ENCODE peak calls at places on chromosomes 4 and X, in five cellular contexts. One of them, this sample, is unnamed.

GRCh38 chr4:83572848-83573247 is 36.9 kb downstream of the GPAT3 start:
- DNase-seq in effector memory CD4-positive, alpha-beta T cell: no peak
- DNase-seq in upper lobe of right lung: no peak
- DNase-seq in lung: no peak
- DNase-seq in tibial artery: no peak
- DNase-seq in this sample: no peak

GRCh38 chr4:88104902-88105610 is 53.4 kb downstream of the ABCG2 start:
- DNase-seq in effector memory CD4-positive, alpha-beta T cell: no peak
- DNase-seq in upper lobe of right lung: no peak
- DNase-seq in lung: no peak
- DNase-seq in tibial artery: no peak
- DNase-seq in this sample: no peak

GRCh38 chrX:144379156-144379555 is 495.3 kb downstream of the UBE2NL start:
- DNase-seq in effector memory CD4-positive, alpha-beta T cell: no peak
- DNase-seq in upper lobe of right lung: no peak
- DNase-seq in lung: no peak
- DNase-seq in tibial artery: no peak
- DNase-seq in this sample: no peak

GRCh38 chr4:122712782-122713181 is 19.7 kb upstream of the BBS12 start:
- DNase-seq in effector memory CD4-positive, alpha-beta T cell: no peak
- DNase-seq in upper lobe of right lung: no peak
- DNase-seq in lung: no peak
- DNase-seq in tibial artery: no peak
- DNase-seq in this sample: no peak

GRCh38 chr4:52103314-52103713 is 52.2 kb downstream of the SPATA18 start:
- DNase-seq in effector memory CD4-positive, alpha-beta T cell: no peak
- DNase-seq in upper lobe of right lung: no peak
- DNase-seq in lung: no peak
- DNase-seq in tibial artery: no peak
- DNase-seq in this sample: no peak

GRCh38 chr4:40933272-40934053 is 183.7 kb downstream of the NSUN7 start:
- DNase-seq in effector memory CD4-positive, alpha-beta T cell: no peak
- DNase-seq in upper lobe of right lung: no peak
- DNase-seq in lung: no peak
- DNase-seq in tibial artery: no peak
- DNase-seq in this sample: no peak

GRCh38 chr4:52244773-52245360 is 193.8 kb downstream of the SPATA18 start:
- DNase-seq in effector memory CD4-positive, alpha-beta T cell: no peak
- DNase-seq in upper lobe of right lung: no peak
- DNase-seq in lung: no peak
- DNase-seq in tibial artery: no peak
- DNase-seq in this sample: no peak

GRCh38 chr4:1205641-1206298 is 33.4 kb upstream of the SPON2 start:
- DNase-seq in effector memory CD4-positive, alpha-beta T cell: no peak
- DNase-seq in upper lobe of right lung: peak; percentile 54
- DNase-seq in lung: no peak
- DNase-seq in tibial artery: no peak
- DNase-seq in this sample: no peak

GRCh38 chr4:127124919-127125318 is 507.8 kb upstream of the INTU start:
- DNase-seq in effector memory CD4-positive, alpha-beta T cell: no peak
- DNase-seq in upper lobe of right lung: no peak
- DNase-seq in lung: no peak
- DNase-seq in tibial artery: no peak
- DNase-seq in this sample: no peak

GRCh38 chr4:7291372-7292135 is 99.2 kb downstream of the SORCS2 start:
- DNase-seq in effector memory CD4-positive, alpha-beta T cell: no peak
- DNase-seq in upper lobe of right lung: no peak
- DNase-seq in lung: no peak
- DNase-seq in tibial artery: peak; percentile 35
- DNase-seq in this sample: no peak

GRCh38 chrX:87805829-87806490 is 288.4 kb downstream of the KLHL4 start:
- DNase-seq in effector memory CD4-positive, alpha-beta T cell: no peak
- DNase-seq in upper lobe of right lung: no peak
- DNase-seq in lung: no peak
- DNase-seq in tibial artery: no peak
- DNase-seq in this sample: no peak

GRCh38 chr4:19134685-19135084 is 1113.1 kb upstream of the LCORL start:
- DNase-seq in effector memory CD4-positive, alpha-beta T cell: no peak
- DNase-seq in upper lobe of right lung: no peak
- DNase-seq in lung: no peak
- DNase-seq in tibial artery: no peak
- DNase-seq in this sample: no peak

GRCh38 chr4:7960017-7960789 is 20.5 kb upstream of the AFAP1 start:
- DNase-seq in effector memory CD4-positive, alpha-beta T cell: no peak
- DNase-seq in upper lobe of right lung: no peak
- DNase-seq in lung: no peak
- DNase-seq in tibial artery: no peak
- DNase-seq in this sample: no peak

GRCh38 chr4:36351082-36351666 is 69.8 kb downstream of the DTHD1 start:
- DNase-seq in effector memory CD4-positive, alpha-beta T cell: peak; percentile 50
- DNase-seq in upper lobe of right lung: peak; percentile 68
- DNase-seq in lung: peak; percentile 74
- DNase-seq in tibial artery: peak; percentile 60
- DNase-seq in this sample: peak; percentile 60

GRCh38 chr4:93788712-93789111 is 39.8 kb upstream of the ATOH1 start:
- DNase-seq in effector memory CD4-positive, alpha-beta T cell: no peak
- DNase-seq in upper lobe of right lung: no peak
- DNase-seq in lung: no peak
- DNase-seq in tibial artery: no peak
- DNase-seq in this sample: no peak

GRCh38 chr4:1576200-1576960 is 107.7 kb downstream of the FAM53A start:
- DNase-seq in effector memory CD4-positive, alpha-beta T cell: no peak
- DNase-seq in upper lobe of right lung: no peak
- DNase-seq in lung: no peak
- DNase-seq in tibial artery: no peak
- DNase-seq in this sample: no peak

GRCh38 chrX:38768079-38768478 is 33.2 kb upstream of the MID1IP1 start:
- DNase-seq in effector memory CD4-positive, alpha-beta T cell: no peak
- DNase-seq in upper lobe of right lung: no peak
- DNase-seq in lung: no peak
- DNase-seq in tibial artery: no peak
- DNase-seq in this sample: peak; percentile 13

GRCh38 chrX:100408643-100409315 is 1.3 kb downstream of the PCDH19 start:
- DNase-seq in effector memory CD4-positive, alpha-beta T cell: no peak
- DNase-seq in upper lobe of right lung: no peak
- DNase-seq in lung: no peak
- DNase-seq in tibial artery: no peak
- DNase-seq in this sample: no peak

GRCh38 chr4:145619639-145619996 is 433 bp downstream of the MMAA start:
- DNase-seq in effector memory CD4-positive, alpha-beta T cell: no peak
- DNase-seq in upper lobe of right lung: no peak
- DNase-seq in lung: peak; percentile 59
- DNase-seq in tibial artery: peak; percentile 47
- DNase-seq in this sample: no peak

GRCh38 chrX:101260435-101260834 is 30.7 kb downstream of the TAF7L start:
- DNase-seq in effector memory CD4-positive, alpha-beta T cell: no peak
- DNase-seq in upper lobe of right lung: no peak
- DNase-seq in lung: no peak
- DNase-seq in tibial artery: no peak
- DNase-seq in this sample: no peak

GRCh38 chrX:136170109-136170800 is 22.9 kb downstream of the FHL1 start:
- DNase-seq in effector memory CD4-positive, alpha-beta T cell: no peak
- DNase-seq in upper lobe of right lung: no peak
- DNase-seq in lung: no peak
- DNase-seq in tibial artery: no peak
- DNase-seq in this sample: no peak

GRCh38 chr4:110630621-110631402 is 7.9 kb upstream of the PITX2 start:
- DNase-seq in effector memory CD4-positive, alpha-beta T cell: no peak
- DNase-seq in upper lobe of right lung: no peak
- DNase-seq in lung: no peak
- DNase-seq in tibial artery: no peak
- DNase-seq in this sample: no peak

GRCh38 chr4:80054375-80054774 is 18.7 kb downstream of the ANTXR2 start:
- DNase-seq in effector memory CD4-positive, alpha-beta T cell: no peak
- DNase-seq in upper lobe of right lung: no peak
- DNase-seq in lung: no peak
- DNase-seq in tibial artery: no peak
- DNase-seq in this sample: no peak

GRCh38 chrX:21528076-21528475 is 130.1 kb downstream of the KLHL34 start:
- DNase-seq in effector memory CD4-positive, alpha-beta T cell: no peak
- DNase-seq in upper lobe of right lung: no peak
- DNase-seq in lung: no peak
- DNase-seq in tibial artery: no peak
- DNase-seq in this sample: no peak

GRCh38 chr4:37892641-37893040 is 1.8 kb downstream of the TBC1D1 start:
- DNase-seq in effector memory CD4-positive, alpha-beta T cell: peak; percentile 12
- DNase-seq in upper lobe of right lung: no peak
- DNase-seq in lung: no peak
- DNase-seq in tibial artery: peak; percentile 32
- DNase-seq in this sample: peak; percentile 29

GRCh38 chr4:23887173-23887572 is 2.7 kb downstream of the PPARGC1A start:
- DNase-seq in effector memory CD4-positive, alpha-beta T cell: no peak
- DNase-seq in upper lobe of right lung: no peak
- DNase-seq in lung: no peak
- DNase-seq in tibial artery: no peak
- DNase-seq in this sample: no peak

GRCh38 chr4:836781-837301 is 10.9 kb upstream of the CPLX1 start:
- DNase-seq in effector memory CD4-positive, alpha-beta T cell: no peak
- DNase-seq in upper lobe of right lung: peak; percentile 63
- DNase-seq in lung: no peak
- DNase-seq in tibial artery: no peak
- DNase-seq in this sample: no peak

GRCh38 chr4:164779811-164780216 is 25.9 kb downstream of the SMIM31 start:
- DNase-seq in effector memory CD4-positive, alpha-beta T cell: no peak
- DNase-seq in upper lobe of right lung: no peak
- DNase-seq in lung: no peak
- DNase-seq in tibial artery: no peak
- DNase-seq in this sample: no peak

GRCh38 chr4:90095000-90095399 is 32.2 kb upstream of the CCSER1 start:
- DNase-seq in effector memory CD4-positive, alpha-beta T cell: no peak
- DNase-seq in upper lobe of right lung: no peak
- DNase-seq in lung: no peak
- DNase-seq in tibial artery: no peak
- DNase-seq in this sample: no peak

GRCh38 chrX:24242649-24243556 is 71.0 kb downstream of the SUPT20HL2 start:
- DNase-seq in effector memory CD4-positive, alpha-beta T cell: no peak
- DNase-seq in upper lobe of right lung: no peak
- DNase-seq in lung: no peak
- DNase-seq in tibial artery: peak; percentile 86
- DNase-seq in this sample: no peak
- H3K27ac ChIP-seq in effector memory CD4-positive, alpha-beta T cell: no peak overlapping the region
- H3K27ac ChIP-seq in upper lobe of right lung: no peak overlapping the region
- H3K27ac ChIP-seq in lung: no peak overlapping the region
- H3K27ac ChIP-seq in tibial artery: no peak overlapping the region
- H3K27ac ChIP-seq in this sample: no peak overlapping the region

GRCh38 chr4:77040856-77041576 is 34.8 kb downstream of the CCNI start:
- DNase-seq in effector memory CD4-positive, alpha-beta T cell: no peak
- DNase-seq in upper lobe of right lung: no peak
- DNase-seq in lung: no peak
- DNase-seq in tibial artery: no peak
- DNase-seq in this sample: no peak

GRCh38 chr4:77043507-77044131 is 32.2 kb downstream of the CCNI start:
- DNase-seq in effector memory CD4-positive, alpha-beta T cell: no peak
- DNase-seq in upper lobe of right lung: no peak
- DNase-seq in lung: no peak
- DNase-seq in tibial artery: peak; percentile 41
- DNase-seq in this sample: no peak

GRCh38 chr4:77037736-77038135 is 38.1 kb downstream of the CCNI start:
- DNase-seq in effector memory CD4-positive, alpha-beta T cell: no peak
- DNase-seq in upper lobe of right lung: no peak
- DNase-seq in lung: no peak
- DNase-seq in tibial artery: no peak
- DNase-seq in this sample: no peak

GRCh38 chr4:77036206-77036605 is 39.6 kb downstream of the CCNI start:
- DNase-seq in effector memory CD4-positive, alpha-beta T cell: no peak
- DNase-seq in upper lobe of right lung: no peak
- DNase-seq in lung: no peak
- DNase-seq in tibial artery: no peak
- DNase-seq in this sample: no peak

GRCh38 chr4:77040265-77040664 is 35.5 kb downstream of the CCNI start:
- DNase-seq in effector memory CD4-positive, alpha-beta T cell: no peak
- DNase-seq in upper lobe of right lung: no peak
- DNase-seq in lung: no peak
- DNase-seq in tibial artery: no peak
- DNase-seq in this sample: no peak
- H3K4me1 ChIP-seq in effector memory CD4-positive, alpha-beta T cell: no peaks in the 10 kb centered on the region
- H3K4me1 ChIP-seq in upper lobe of right lung: peaks cover 9% of the 10 kb centered on the region
- H3K4me1 ChIP-seq in lung: peaks cover 1% of the 10 kb centered on the region
- H3K4me1 ChIP-seq in tibial artery: peaks cover 35% of the 10 kb centered on the region
- H3K4me1 ChIP-seq in this sample: no peaks in the 10 kb centered on the region

DNA sequence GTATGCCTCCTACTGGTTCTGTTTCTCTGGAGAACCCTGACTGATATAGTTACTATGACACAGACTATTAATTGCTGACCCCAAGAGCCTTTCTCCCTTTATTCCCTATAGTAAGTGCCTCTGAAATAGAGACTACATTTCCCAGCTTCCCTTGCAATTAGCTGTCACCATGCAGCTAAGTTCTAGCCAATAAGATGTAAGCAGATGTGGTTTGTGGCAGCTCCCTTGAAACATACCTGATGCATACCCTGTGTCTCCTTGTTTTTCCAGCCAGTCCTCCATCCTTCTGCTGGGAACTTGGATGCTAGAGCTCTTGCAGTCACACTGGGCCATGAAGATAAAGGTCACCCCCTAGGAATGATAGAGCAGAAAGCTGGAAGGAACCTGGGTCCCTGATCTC is 9.7 kb upstream of the TMEM165 start:
- DNase-seq in effector memory CD4-positive, alpha-beta T cell: no peak
- DNase-seq in upper lobe of right lung: no peak
- DNase-seq in lung: no peak
- DNase-seq in tibial artery: no peak
- DNase-seq in this sample: no peak
- H3K36me3 ChIP-seq in effector memory CD4-positive, alpha-beta T cell: no peaks in the 10 kb centered on the region
- H3K36me3 ChIP-seq in upper lobe of right lung: no peaks in the 10 kb centered on the region
- H3K36me3 ChIP-seq in lung: no peaks in the 10 kb centered on the region
- H3K36me3 ChIP-seq in tibial artery: no peaks in the 10 kb centered on the region
- H3K36me3 ChIP-seq in this sample: no peaks in the 10 kb centered on the region

GRCh38 chr4:168651374-168651773 is 154.5 kb downstream of the PALLD start:
- DNase-seq in effector memory CD4-positive, alpha-beta T cell: no peak
- DNase-seq in upper lobe of right lung: no peak
- DNase-seq in lung: no peak
- DNase-seq in tibial artery: no peak
- DNase-seq in this sample: no peak

GRCh38 chr4:168648494-168648893 is 151.6 kb downstream of the PALLD start:
- DNase-seq in effector memory CD4-positive, alpha-beta T cell: no peak
- DNase-seq in upper lobe of right lung: no peak
- DNase-seq in lung: no peak
- DNase-seq in tibial artery: no peak
- DNase-seq in this sample: no peak

GRCh38 chr4:168648929-168649328 is 152.1 kb downstream of the PALLD start:
- DNase-seq in effector memory CD4-positive, alpha-beta T cell: no peak
- DNase-seq in upper lobe of right lung: no peak
- DNase-seq in lung: no peak
- DNase-seq in tibial artery: no peak
- DNase-seq in this sample: no peak

GRCh38 chr4:168645933-168646768 is 149.3 kb downstream of the PALLD start:
- DNase-seq in effector memory CD4-positive, alpha-beta T cell: no peak
- DNase-seq in upper lobe of right lung: no peak
- DNase-seq in lung: no peak
- DNase-seq in tibial artery: no peak
- DNase-seq in this sample: no peak

DNA sequence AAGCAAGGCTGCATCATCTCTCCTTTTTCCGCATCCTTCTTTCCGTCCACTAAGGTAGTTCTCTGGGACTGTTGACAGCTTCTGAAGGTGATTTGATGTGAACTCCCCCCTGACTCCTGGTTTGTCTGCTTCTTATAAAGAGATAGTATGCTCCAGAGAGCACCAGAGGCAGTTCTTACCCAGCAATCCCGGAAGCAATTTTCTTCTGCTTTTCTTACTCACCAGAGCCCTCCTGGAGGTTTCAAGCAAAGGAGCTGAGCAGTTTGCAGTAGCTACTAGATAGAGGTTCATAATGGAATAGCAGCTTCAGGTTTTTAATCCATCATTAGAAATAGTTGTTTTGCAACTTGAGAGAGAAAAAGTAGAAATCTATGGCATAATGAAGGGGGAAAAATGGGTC is 151.1 kb downstream of the PALLD start:
- DNase-seq in effector memory CD4-positive, alpha-beta T cell: no peak
- DNase-seq in upper lobe of right lung: no peak
- DNase-seq in lung: no peak
- DNase-seq in tibial artery: no peak
- DNase-seq in this sample: no peak
- H3K27ac ChIP-seq in effector memory CD4-positive, alpha-beta T cell: no peak overlapping the region
- H3K27ac ChIP-seq in upper lobe of right lung: no peak overlapping the region
- H3K27ac ChIP-seq in lung: no peak overlapping the region
- H3K27ac ChIP-seq in tibial artery: no peak overlapping the region
- H3K27ac ChIP-seq in this sample: no peak overlapping the region